ENCODE peak calls at places on chromosomes 12 and 14, in seven cellular contexts. J is H54; N is pons; T is endothelial cell; V is pancreas; X is SJCRH30; D is CD8-positive, alpha-beta memory T cell. B is an unnamed sample.

GRCh38 chr12:63423839-63424238 is 244.5 kb downstream of the DPY19L2 start:
- DNase-seq in N (no peak), X (no peak), V (no peak), T (no peak), D (no peak), J (no peak), B (no peak)

GRCh38 chr12:879641-880040 is 69.9 kb downstream of the RAD52 start:
- DNase-seq in X (peak; percentile 90), D (no peak), T (no peak), N (no peak), J (no peak), V (no peak), B (no peak)

GRCh38 chr12:76878899-76879709 is at the start of gene CSRP2:
- DNase-seq in T (peak; percentile 96), D (peak; percentile 18), X (peak; percentile 95), N (peak; percentile 48), V (peak; percentile 94), J (peak; percentile 89), B (peak; percentile 76)

GRCh38 chr14:104746071-104746545 is 6.8 kb upstream of the SIVA1 start:
- DNase-seq in N (no peak), D (no peak), T (no peak), V (peak; percentile 41), J (no peak), X (no peak), B (no peak)

GRCh38 chr14:34243001-34243400 is 219.0 kb downstream of the SPTSSA start:
- DNase-seq in D (no peak), J (no peak), N (no peak), X (no peak), V (no peak), T (no peak), B (no peak)

GRCh38 chr14:80927385-80927989 is 14.1 kb downstream of the CEP128 start:
- DNase-seq in D (no peak), J (no peak), X (no peak), N (no peak), V (no peak), T (no peak), B (no peak)

GRCh38 chr12:124867389-124867930 is 3.8 kb upstream of the SCARB1 start:
- DNase-seq in T (no peak), V (no peak), N (no peak), J (no peak), X (no peak), D (no peak), B (no peak)

GRCh38 chr14:74217672-74218448 is 21.4 kb upstream of the VSX2 start:
- DNase-seq in T (peak; percentile 94), V (peak; percentile 89), J (no peak), D (peak; percentile 58), X (peak; percentile 81), N (peak; percentile 39), B (peak; percentile 60)

GRCh38 chr14:22333408-22334274 is 255.4 kb downstream of the DAD1 start:
- DNase-seq in N (peak; percentile 86), J (peak; percentile 1), T (no peak), D (no peak), V (no peak), X (no peak), B (no peak)

GRCh38 chr12:50614167-50614762 is 109.5 kb downstream of the DIP2B start:
- DNase-seq in D (no peak), T (no peak), X (peak; percentile 51), N (no peak), V (no peak), J (no peak), B (peak; percentile 57)

GRCh38 chr12:9740109-9740750 is 7.3 kb upstream of the CLECL1 start:
- DNase-seq in N (no peak), T (no peak), V (no peak), D (no peak), J (no peak), X (no peak), B (no peak)

GRCh38 chr12:38508246-38508645 is 191.7 kb downstream of the ALG10B start:
- DNase-seq in T (no peak), D (no peak), N (no peak), V (no peak), J (no peak), X (no peak), B (no peak)

GRCh38 chr14:32225378-32225920 is 22.4 kb upstream of the RNU6-8 start:
- DNase-seq in V (no peak), D (no peak), J (no peak), T (no peak), X (no peak), N (no peak), B (no peak)